ENCODE peak calls at places on chromosomes 3 and 15, in six cellular contexts. P, C, J, N, M and R are unnamed samples.

GRCh38 chr15:31338879-31339557 is 12.4 kb downstream of the KLF13 start:
- DNase-seq in C (no peak), P (no peak), J (no peak), M (peak; percentile 67), N (no peak), R (no peak)

GRCh38 chr3:187191271-187191670 is 6.0 kb upstream of the RTP1 start:
- DNase-seq in M (no peak), C (no peak), J (no peak), P (no peak), N (no peak), R (no peak)

GRCh38 chr15:56390739-56391267 is 25.6 kb downstream of the TEX9 start:
- DNase-seq in J (no peak), N (no peak), P (no peak), C (no peak), M (no peak), R (no peak)

GRCh38 chr15:70348581-70349344 is 251.0 kb upstream of the TLE3 start:
- DNase-seq in J (no peak), C (no peak), M (peak; percentile 79), N (no peak), P (peak; percentile 82), R (no peak)

GRCh38 chr3:44648564-44649229 is at the start of gene ZNF35:
- DNase-seq in C (peak; percentile 46), P (peak; percentile 67), N (peak; percentile 50), M (peak; percentile 72), J (peak; percentile 72), R (no peak)

GRCh38 chr3:62562017-62562416 is 188.7 kb upstream of the FEZF2 start:
- DNase-seq in C (no peak), N (no peak), P (no peak), J (no peak), M (no peak), R (no peak)

GRCh38 chr3:99714146-99714545 is 75.8 kb downstream of the COL8A1 start:
- DNase-seq in M (no peak), J (no peak), C (no peak), P (no peak), N (no peak), R (no peak)

GRCh38 chr15:38843736-38844590 is 279.3 kb upstream of the RASGRP1 start:
- DNase-seq in M (no peak), N (no peak), C (no peak), P (no peak), J (no peak), R (no peak)

GRCh38 chr15:88255496-88256171 is 905 bp downstream of the NTRK3 start:
- DNase-seq in J (no peak), P (no peak), C (no peak), N (no peak), M (peak; percentile 37), R (no peak)

GRCh38 chr3:134600685-134601502 is 49.9 kb downstream of the KY start:
- DNase-seq in N (peak; percentile 66), J (peak; percentile 59), P (peak; percentile 76), M (peak; percentile 75), C (peak; percentile 8), R (peak; percentile 34)

GRCh38 chr3:107407355-107407754 is 30.1 kb downstream of the CCDC54 start:
- DNase-seq in C (no peak), M (no peak), P (no peak), N (no peak), J (no peak), R (no peak)

GRCh38 chr3:145721815-145722214 is 439.2 kb downstream of the PLOD2 start:
- DNase-seq in N (no peak), P (no peak), C (no peak), M (no peak), J (no peak), R (no peak)

GRCh38 chr15:69854521-69855171 is 243.1 kb downstream of the TLE3 start:
- DNase-seq in N (no peak), C (no peak), P (no peak), M (no peak), J (no peak), R (no peak)

GRCh38 chr3:36904641-36905040 is 40.2 kb downstream of the TRANK1 start:
- DNase-seq in P (peak; percentile 40), M (no peak), N (no peak), C (no peak), J (no peak), R (no peak)

GRCh38 chr3:185537369-185537970 is 14.9 kb downstream of the LIPH start:
- DNase-seq in N (peak; percentile 43), M (no peak), P (no peak), C (peak; percentile 84), J (no peak), R (no peak)

GRCh38 chr15:39583586-39584265 is 2.8 kb downstream of the THBS1 start:
- DNase-seq in N (no peak), M (no peak), C (no peak), P (peak; percentile 22), J (no peak), R (no peak)

GRCh38 chr3:64908292-64908691 is 220.5 kb upstream of the ADAMTS9 start:
- DNase-seq in C (no peak), M (no peak), N (no peak), J (no peak), P (no peak), R (no peak)